ENCODE peak calls at places on chromosomes 3 and 15, in six cellular contexts. One of them, this sample, is unnamed. For H3K36me3, the result is how much of the 10 kb centered on the place peaks cover.

GRCh38 chr15:26102988-26103387 is 239.9 kb upstream of the ATP10A start:
- DNase-seq in H1: peak
- DNase-seq in HCT116: no peak
- DNase-seq in GM12878: no peak
- DNase-seq in HepG2: no peak
- DNase-seq in K562: peak
- DNase-seq in this sample: no peak

GRCh38 chr3:52220380-52221026 is 4.9 kb downstream of the TLR9 start:
- DNase-seq in H1: peak
- DNase-seq in HCT116: peak
- DNase-seq in GM12878: no peak
- DNase-seq in HepG2: peak
- DNase-seq in K562: peak
- DNase-seq in this sample: no peak

GRCh38 chr3:143328459-143328858 is 208.9 kb downstream of the CHST2 start:
- DNase-seq in H1: no peak
- DNase-seq in HCT116: no peak
- DNase-seq in GM12878: no peak
- DNase-seq in HepG2: no peak
- DNase-seq in K562: peak
- DNase-seq in this sample: no peak

GRCh38 chr15:70480196-70480856 is 283.0 kb downstream of the UACA start:
- DNase-seq in H1: no peak
- DNase-seq in HCT116: no peak
- DNase-seq in GM12878: no peak
- DNase-seq in HepG2: no peak
- DNase-seq in K562: no peak
- DNase-seq in this sample: no peak

GRCh38 chr15:74438696-74439316 is 5.0 kb upstream of the SEMA7A start:
- DNase-seq in H1: peak
- DNase-seq in HCT116: peak
- DNase-seq in GM12878: peak
- DNase-seq in HepG2: peak
- DNase-seq in K562: peak
- DNase-seq in this sample: peak

GRCh38 chr3:142977399-142977728 is 13.9 kb upstream of the PAQR9 start:
- DNase-seq in H1: no peak
- DNase-seq in HCT116: no peak
- DNase-seq in GM12878: no peak
- DNase-seq in HepG2: no peak
- DNase-seq in K562: peak
- DNase-seq in this sample: no peak

GRCh38 chr3:107989651-107990050 is 101.2 kb downstream of the CD47 start:
- DNase-seq in H1: no peak
- DNase-seq in HCT116: no peak
- DNase-seq in GM12878: no peak
- DNase-seq in HepG2: no peak
- DNase-seq in K562: no peak
- DNase-seq in this sample: no peak

GRCh38 chr15:44102675-44103254 is 92.3 kb downstream of the FRMD5 start:
- DNase-seq in H1: no peak
- DNase-seq in HCT116: peak
- DNase-seq in GM12878: no peak
- DNase-seq in HepG2: peak
- DNase-seq in K562: no peak
- DNase-seq in this sample: no peak

GRCh38 chr15:101126618-101127502 is 125.0 kb downstream of the CHSY1 start:
- DNase-seq in H1: no peak
- DNase-seq in HCT116: no peak
- DNase-seq in GM12878: no peak
- DNase-seq in HepG2: no peak
- DNase-seq in K562: no peak
- DNase-seq in this sample: no peak

GRCh38 chr3:71262368-71263265 is 320.9 kb downstream of the FOXP1 start:
- DNase-seq in H1: no peak
- DNase-seq in HCT116: no peak
- DNase-seq in GM12878: no peak
- DNase-seq in HepG2: peak
- DNase-seq in K562: no peak
- DNase-seq in this sample: no peak

GRCh38 chr15:97443101-97443500 is 517.4 kb upstream of the ARRDC4 start:
- DNase-seq in H1: no peak
- DNase-seq in HCT116: no peak
- DNase-seq in GM12878: no peak
- DNase-seq in HepG2: no peak
- DNase-seq in K562: no peak
- DNase-seq in this sample: no peak

GRCh38 chr3:189300345-189300744 is 128.6 kb downstream of the TPRG1 start:
- DNase-seq in H1: no peak
- DNase-seq in HCT116: no peak
- DNase-seq in GM12878: no peak
- DNase-seq in HepG2: no peak
- DNase-seq in K562: no peak
- DNase-seq in this sample: no peak

GRCh38 chr3:189295089-189295488 is 123.3 kb downstream of the TPRG1 start:
- DNase-seq in H1: no peak
- DNase-seq in HCT116: no peak
- DNase-seq in GM12878: no peak
- DNase-seq in HepG2: no peak
- DNase-seq in K562: no peak
- DNase-seq in this sample: no peak

GRCh38 chr3:189294649-189295048 is 122.9 kb downstream of the TPRG1 start:
- DNase-seq in H1: no peak
- DNase-seq in HCT116: no peak
- DNase-seq in GM12878: no peak
- DNase-seq in HepG2: no peak
- DNase-seq in K562: no peak
- DNase-seq in this sample: no peak

GRCh38 chr3:189298469-189299375 is 127.0 kb downstream of the TPRG1 start:
- DNase-seq in H1: no peak
- DNase-seq in HCT116: no peak
- DNase-seq in GM12878: no peak
- DNase-seq in HepG2: no peak
- DNase-seq in K562: no peak
- DNase-seq in this sample: no peak

GRCh38 chr3:189297957-189298356 is 126.2 kb downstream of the TPRG1 start:
- DNase-seq in H1: no peak
- DNase-seq in HCT116: no peak
- DNase-seq in GM12878: no peak
- DNase-seq in HepG2: no peak
- DNase-seq in K562: no peak
- DNase-seq in this sample: no peak
- H3K9ac ChIP-seq in H1: no peak
- H3K9ac ChIP-seq in HCT116: no peak
- H3K9ac ChIP-seq in GM12878: no peak
- H3K9ac ChIP-seq in HepG2: no peak
- H3K9ac ChIP-seq in K562: no peak
- H3K9ac ChIP-seq in this sample: no peak

GRCh38 chr15:30923429-30923828 is 19.7 kb downstream of the FAN1 start:
- DNase-seq in H1: no peak
- DNase-seq in HCT116: no peak
- DNase-seq in GM12878: no peak
- DNase-seq in HepG2: no peak
- DNase-seq in K562: no peak
- DNase-seq in this sample: no peak
- H3K36me3 ChIP-seq in H1: under half
- H3K36me3 ChIP-seq in HCT116: under half
- H3K36me3 ChIP-seq in GM12878: under half
- H3K36me3 ChIP-seq in HepG2: under half
- H3K36me3 ChIP-seq in K562: half or more
- H3K36me3 ChIP-seq in this sample: half or more

GRCh38 chr3:188510366-188510765 is 356.4 kb downstream of the LPP start:
- DNase-seq in H1: no peak
- DNase-seq in HCT116: no peak
- DNase-seq in GM12878: no peak
- DNase-seq in HepG2: no peak
- DNase-seq in K562: no peak
- DNase-seq in this sample: no peak
- TF ChIP-seq ZNF274 in H1: no peak
- TF ChIP-seq ZNF274 in HCT116: no peak
- TF ChIP-seq ZNF274 in GM12878: no peak
- TF ChIP-seq ZNF274 in HepG2: no peak
- TF ChIP-seq ZNF274 in K562: no peak
- TF ChIP-seq ZNF274 in this sample: no peak

GRCh38 chr3:184567924-184568590 is 6.5 kb downstream of the EPHB3 start:
- DNase-seq in H1: no peak
- DNase-seq in HCT116: no peak
- DNase-seq in GM12878: no peak
- DNase-seq in HepG2: no peak
- DNase-seq in K562: no peak
- DNase-seq in this sample: no peak
- H3K9ac ChIP-seq in H1: no peak
- H3K9ac ChIP-seq in HCT116: no peak
- H3K9ac ChIP-seq in GM12878: no peak
- H3K9ac ChIP-seq in HepG2: no peak
- H3K9ac ChIP-seq in K562: no peak
- H3K9ac ChIP-seq in this sample: peak

DNA sequence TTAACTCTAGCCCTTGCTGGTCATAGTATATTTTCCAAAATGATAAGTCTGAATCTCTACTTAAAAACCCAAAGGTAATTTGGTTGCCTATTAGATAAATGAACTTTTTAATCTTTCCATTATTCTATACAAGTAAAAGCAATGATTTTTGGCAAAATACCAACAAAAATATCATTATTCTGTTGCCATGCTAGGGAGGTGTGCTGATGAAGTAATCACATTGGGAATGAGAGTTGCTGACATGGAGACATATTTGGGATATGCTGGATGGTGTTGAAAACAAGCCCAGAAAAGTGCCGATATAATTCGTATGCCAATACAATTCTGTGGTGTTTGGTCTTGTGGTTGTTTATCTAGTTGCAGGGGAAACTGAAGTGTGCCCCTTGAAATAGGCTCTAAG is 6.0 kb downstream of the TOPBP1 start:
- DNase-seq in H1: no peak
- DNase-seq in HCT116: no peak
- DNase-seq in GM12878: no peak
- DNase-seq in HepG2: no peak
- DNase-seq in K562: no peak
- DNase-seq in this sample: no peak
- H3K36me3 ChIP-seq in H1: under half
- H3K36me3 ChIP-seq in HCT116: under half
- H3K36me3 ChIP-seq in GM12878: under half
- H3K36me3 ChIP-seq in HepG2: under half
- H3K36me3 ChIP-seq in K562: half or more
- H3K36me3 ChIP-seq in this sample: half or more

GRCh38 chr15:96330064-96330449 is 443 bp upstream of the NR2F2 start:
- DNase-seq in H1: peak
- DNase-seq in HCT116: peak
- DNase-seq in GM12878: no peak
- DNase-seq in HepG2: no peak
- DNase-seq in K562: no peak
- DNase-seq in this sample: no peak
- TF ChIP-seq ZNF274 in H1: no peak
- TF ChIP-seq ZNF274 in HCT116: no peak
- TF ChIP-seq ZNF274 in GM12878: no peak
- TF ChIP-seq ZNF274 in HepG2: no peak
- TF ChIP-seq ZNF274 in K562: no peak
- TF ChIP-seq ZNF274 in this sample: no peak

GRCh38 chr3:122612706-122613105 is 35.3 kb downstream of the PARP15 start:
- DNase-seq in H1: no peak
- DNase-seq in HCT116: no peak
- DNase-seq in GM12878: peak
- DNase-seq in HepG2: no peak
- DNase-seq in K562: no peak
- DNase-seq in this sample: no peak

GRCh38 chr3:122606330-122606729 is 28.9 kb downstream of the PARP15 start:
- DNase-seq in H1: no peak
- DNase-seq in HCT116: no peak
- DNase-seq in GM12878: no peak
- DNase-seq in HepG2: no peak
- DNase-seq in K562: no peak
- DNase-seq in this sample: no peak

GRCh38 chr3:122615303-122615702 is 37.9 kb downstream of the PARP15 start:
- DNase-seq in H1: no peak
- DNase-seq in HCT116: no peak
- DNase-seq in GM12878: no peak
- DNase-seq in HepG2: no peak
- DNase-seq in K562: no peak
- DNase-seq in this sample: no peak

GRCh38 chr3:122609798-122610559 is 32.5 kb downstream of the PARP15 start:
- DNase-seq in H1: no peak
- DNase-seq in HCT116: peak
- DNase-seq in GM12878: peak
- DNase-seq in HepG2: no peak
- DNase-seq in K562: no peak
- DNase-seq in this sample: no peak
- H3K9ac ChIP-seq in H1: no peak
- H3K9ac ChIP-seq in HCT116: peak
- H3K9ac ChIP-seq in GM12878: peak
- H3K9ac ChIP-seq in HepG2: no peak
- H3K9ac ChIP-seq in K562: no peak
- H3K9ac ChIP-seq in this sample: no peak

DNA sequence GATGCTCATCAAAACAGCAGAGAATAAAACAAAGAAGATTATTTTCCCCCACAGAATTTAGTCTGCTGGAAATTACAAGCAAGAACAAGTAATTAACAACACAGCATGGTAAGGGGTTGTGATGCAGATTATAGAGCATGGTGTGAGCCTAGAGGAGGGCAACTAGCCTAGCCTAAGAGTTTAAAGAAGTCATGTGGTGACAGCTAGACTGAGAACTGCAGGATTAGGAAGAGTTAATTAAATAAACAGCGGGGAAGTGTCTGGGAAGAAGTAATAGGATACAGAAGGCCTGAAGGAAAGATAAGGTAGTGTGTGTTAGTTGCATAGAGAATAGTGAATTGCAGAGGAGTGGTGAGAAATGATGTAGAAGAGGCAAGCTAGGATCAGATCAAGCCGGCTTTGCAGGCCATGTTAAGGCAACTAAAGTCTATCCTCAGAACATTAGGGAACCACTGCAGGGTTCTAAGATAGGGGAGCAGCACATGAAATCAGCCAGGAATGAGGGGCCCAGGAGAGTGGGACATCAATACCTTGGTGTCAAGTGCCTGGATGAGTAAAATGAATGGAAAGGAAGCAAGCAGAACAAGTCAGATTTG is 11.9 kb upstream of the PKM start:
- DNase-seq in H1: no peak
- DNase-seq in HCT116: no peak
- DNase-seq in GM12878: no peak
- DNase-seq in HepG2: no peak
- DNase-seq in K562: no peak
- DNase-seq in this sample: peak
- H3K36me3 ChIP-seq in H1: under half
- H3K36me3 ChIP-seq in HCT116: under half
- H3K36me3 ChIP-seq in GM12878: under half
- H3K36me3 ChIP-seq in HepG2: under half
- H3K36me3 ChIP-seq in K562: half or more
- H3K36me3 ChIP-seq in this sample: half or more

This sample was measured in NT2/D1.